ENCODE peak calls at places on chromosomes 5 and 9, in four cellular contexts. D is GM23338, I is HCT116, F is GM23248. J is an unnamed sample. For H3K4me1, the result is how much of the 10 kb centered on the place peaks cover.

GRCh38 chr5:611731-612486 is at the start of gene CEP72:
- DNase-seq in D (peak), I (peak), F (peak), J (peak)

GRCh38 chr5:164119806-164120440 is 614.5 kb downstream of the MAT2B start:
- DNase-seq in D (peak), I (no peak), F (peak), J (no peak)

GRCh38 chr9:976258-976804 is at the start of gene DMRT3:
- DNase-seq in D (peak), I (no peak), F (peak), J (no peak)

GRCh38 chr9:129383415-129384088 is 205.5 kb upstream of the IER5L start:
- DNase-seq in D (peak), I (no peak), F (peak), J (peak)

GRCh38 chr9:130852801-130853200 is 17.7 kb downstream of the ABL1 start:
- DNase-seq in D (no peak), I (no peak), F (no peak), J (no peak)

GRCh38 chr5:89929173-89929572 is 480.4 kb downstream of the CETN3 start:
- DNase-seq in D (peak), I (peak), F (no peak), J (no peak)

GRCh38 chr5:61744690-61745619 is 412.9 kb downstream of the ZSWIM6 start:
- DNase-seq in D (no peak), I (peak), F (no peak), J (no peak)

GRCh38 chr5:143543358-143544255 is 140.1 kb upstream of the NR3C1 start:
- DNase-seq in D (peak), I (no peak), F (peak), J (no peak)

GRCh38 chr5:10600629-10601245 is 36.9 kb downstream of the ANKRD33B start:
- DNase-seq in D (no peak), I (no peak), F (no peak), J (peak)

GRCh38 chr5:151150484-151151262 is 6.9 kb downstream of the ANXA6 start:
- DNase-seq in D (no peak), I (no peak), F (peak), J (peak)

GRCh38 chr5:54792611-54793404 is 192.6 kb downstream of the ESM1 start:
- DNase-seq in D (no peak), I (no peak), F (peak), J (no peak)

GRCh38 chr9:125807065-125807464 is 59.9 kb downstream of the PBX3 start:
- DNase-seq in D (no peak), I (no peak), F (peak), J (no peak)

GRCh38 chr9:134315716-134316443 is 10.4 kb upstream of the RXRA start:
- DNase-seq in D (no peak), I (no peak), F (peak), J (no peak)

GRCh38 chr5:103562453-103563157 is at the start of gene NUDT12:
- DNase-seq in D (peak), I (peak), F (peak), J (no peak)

GRCh38 chr5:113612060-113612496 is 98.6 kb downstream of the YTHDC2 start:
- DNase-seq in D (peak), I (peak), F (peak), J (peak)

GRCh38 chr9:995776-996175 is 19.3 kb downstream of the DMRT3 start:
- DNase-seq in D (no peak), I (no peak), F (peak), J (no peak)

GRCh38 chr5:83711982-83712601 is 8.6 kb downstream of the HAPLN1 start:
- DNase-seq in D (peak), I (no peak), F (peak), J (peak)

GRCh38 chr9:134064711-134065110 is 3.1 kb downstream of the BRD3 start:
- DNase-seq in D (peak), I (no peak), F (no peak), J (no peak)

GRCh38 chr5:179870403-179870903 is 11.8 kb upstream of the MRNIP start:
- DNase-seq in D (peak), I (no peak), F (peak), J (peak)

GRCh38 chr5:58184910-58185309 is 275.0 kb downstream of the PLK2 start:
- DNase-seq in D (no peak), I (no peak), F (peak), J (no peak)

GRCh38 chr5:107557051-107557658 is 113.6 kb downstream of the EFNA5 start:
- DNase-seq in D (peak), I (peak), F (no peak), J (no peak)

GRCh38 chr5:149284501-149284900 is 12.8 kb downstream of the AFAP1L1 start:
- DNase-seq in D (no peak), I (no peak), F (peak), J (no peak)

GRCh38 chr9:7045361-7045760 is 287.6 kb downstream of the KDM4C start:
- DNase-seq in D (no peak), I (no peak), F (peak), J (no peak)

GRCh38 chr5:72625369-72625768 is 118.2 kb upstream of the ZNF366 start:
- DNase-seq in D (no peak), I (no peak), F (no peak), J (no peak)

GRCh38 chr5:72624641-72625236 is 117.5 kb upstream of the ZNF366 start:
- DNase-seq in D (no peak), I (no peak), F (peak), J (no peak)

GRCh38 chr5:72622152-72622760 is 115.0 kb upstream of the ZNF366 start:
- DNase-seq in D (no peak), I (no peak), F (no peak), J (no peak)

GRCh38 chr5:72621576-72621975 is 114.4 kb upstream of the ZNF366 start:
- DNase-seq in D (no peak), I (no peak), F (peak), J (no peak)

GRCh38 chr5:72623936-72624335 is 116.7 kb upstream of the ZNF366 start:
- DNase-seq in D (no peak), I (no peak), F (peak), J (no peak)
- H3K4me1 ChIP-seq in D (under half), I (under half), F (under half), J (under half)

DNA sequence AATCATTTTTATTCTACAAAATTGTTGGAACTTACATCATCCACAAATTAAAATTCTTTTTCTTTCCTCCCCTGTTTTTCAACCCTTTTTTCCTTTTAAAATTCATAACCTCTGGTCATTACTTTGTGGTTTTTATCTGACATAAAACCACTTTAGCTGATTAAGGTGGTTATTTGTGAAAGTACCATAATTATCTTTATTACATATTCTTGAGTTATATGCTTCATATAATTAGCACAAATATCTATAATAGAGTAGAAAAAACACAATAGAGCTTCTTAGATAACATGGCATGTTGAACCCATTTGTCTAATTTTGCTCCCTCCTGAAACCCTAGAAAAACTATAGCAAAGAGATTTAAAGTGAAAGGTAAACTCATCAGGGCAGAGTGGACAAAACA is 22.9 kb upstream of the PPIC start:
- DNase-seq in D (no peak), I (no peak), F (no peak), J (no peak)
- TF ChIP-seq EZH2phosphoT487 in D (no peak), I (no peak), F (no peak), J (no peak)

GRCh38 chr5:67530609-67531255 is 334.1 kb upstream of the CD180 start:
- DNase-seq in D (peak), I (no peak), F (no peak), J (no peak)
- H3K4me1 ChIP-seq in D (under half), I (under half), F (under half), J (under half)

DNA sequence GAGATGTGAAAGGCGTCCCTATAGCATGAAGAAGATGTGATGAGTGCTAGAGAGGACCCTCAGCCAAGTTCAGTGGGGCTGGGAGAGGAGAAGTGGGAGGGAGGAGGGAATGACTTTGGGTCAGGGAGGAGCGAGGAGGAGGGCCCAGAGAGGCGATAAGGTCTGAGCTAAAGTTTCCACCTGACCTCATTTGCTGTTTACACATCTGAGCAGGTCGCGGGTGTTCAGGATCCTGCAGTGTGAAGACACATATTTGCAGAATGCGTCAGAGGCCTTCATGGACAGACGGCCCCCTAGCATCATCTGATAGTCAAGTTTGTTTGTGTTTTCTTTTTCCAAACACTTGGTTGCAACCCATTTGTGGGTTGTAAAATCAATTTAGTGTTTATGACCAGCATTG is 18.9 kb upstream of the IGFBPL1 start:
- DNase-seq in D (no peak), I (no peak), F (no peak), J (no peak)
- TF ChIP-seq EZH2phosphoT487 in D (no peak), I (no peak), F (no peak), J (no peak)

GRCh38 chr9:4504250-4504649 is 14.0 kb downstream of the SLC1A1 start:
- DNase-seq in D (no peak), I (no peak), F (no peak), J (no peak)
- H3K4me1 ChIP-seq in D (under half), I (under half), F (under half), J (under half)

J was measured in OCI-LY7.